ENCODE peak calls at places on chromosome 22, in five cellular contexts. R, U, X, D and Y are unnamed samples. For H3K4me1, the result is how much of the 10 kb centered on the place peaks cover.

GRCh38 chr22:31350410-31350863 is 4.3 kb upstream of the PATZ1 start:
- DNase-seq in R (no peak), U (no peak), X (no peak), D (no peak), Y (peak)

GRCh38 chr22:40101417-40102101 is 76.2 kb upstream of the TNRC6B start:
- DNase-seq in R (no peak), U (no peak), X (no peak), D (no peak), Y (no peak)

GRCh38 chr22:25161017-25161915 is 38.4 kb upstream of the CRYBB3 start:
- DNase-seq in R (no peak), U (no peak), X (no peak), D (no peak), Y (no peak)

GRCh38 chr22:33513388-33514336 is 406.6 kb downstream of the LARGE1 start:
- DNase-seq in R (no peak), U (no peak), X (no peak), D (no peak), Y (peak)

GRCh38 chr22:39348909-39349505 is 784 bp upstream of the SYNGR1 start:
- DNase-seq in R (no peak), U (no peak), X (no peak), D (no peak), Y (no peak)

GRCh38 chr22:33986167-33986771 is 66.0 kb upstream of the LARGE1 start:
- DNase-seq in R (no peak), U (no peak), X (no peak), D (no peak), Y (no peak)

GRCh38 chr22:32005453-32005852 is 37.6 kb upstream of the SLC5A1 start:
- DNase-seq in R (no peak), U (no peak), X (no peak), D (no peak), Y (peak)

GRCh38 chr22:32042924-32043323 is at the start of gene SLC5A1:
- DNase-seq in R (peak), U (no peak), X (no peak), D (no peak), Y (peak)

GRCh38 chr22:50544746-50545253 is 899 bp upstream of the KLHDC7B start:
- DNase-seq in R (peak), U (no peak), X (peak), D (no peak), Y (no peak)

GRCh38 chr22:27065259-27065658 is 407.9 kb downstream of the MIAT start:
- DNase-seq in R (no peak), U (no peak), X (no peak), D (no peak), Y (no peak)

GRCh38 chr22:20522134-20522827 is 14.9 kb downstream of the MED15 start:
- DNase-seq in R (no peak), U (no peak), X (no peak), D (no peak), Y (no peak)
- H3K4me1 ChIP-seq in R (under half), U (under half), X (half or more), D (half or more), Y (under half)

DNA sequence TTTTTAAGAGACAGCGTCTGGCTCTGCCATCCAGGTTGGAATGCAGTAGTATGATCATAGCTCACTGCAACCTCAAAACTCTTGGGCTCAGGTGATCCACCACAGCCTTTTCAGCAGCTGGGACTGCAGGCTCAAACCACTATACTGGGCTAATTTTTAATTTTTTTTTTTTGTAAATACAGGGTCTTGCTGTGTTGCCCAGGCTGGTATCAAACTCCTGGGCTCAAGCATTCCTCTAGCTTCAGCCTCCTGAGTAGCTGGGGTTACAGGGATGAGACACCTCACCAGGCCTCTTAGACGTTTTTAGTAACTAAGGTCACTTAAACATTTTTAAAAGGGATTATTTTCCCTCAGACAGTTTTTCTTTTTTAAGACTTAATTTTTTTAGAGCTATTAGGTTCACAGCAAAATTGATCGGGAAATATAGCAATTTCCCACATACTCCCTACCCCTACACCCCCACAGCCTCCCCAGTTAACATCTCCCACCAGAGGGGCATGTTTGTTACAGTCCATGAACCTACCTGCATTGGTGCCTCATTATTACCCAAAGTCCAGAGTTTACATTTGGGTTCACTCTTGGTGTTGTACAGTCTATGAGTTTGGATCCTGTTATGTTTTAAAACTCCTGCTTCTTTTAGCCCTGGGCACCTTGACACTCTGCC is 3.9 kb downstream of the BCR start:
- DNase-seq in R (no peak), U (no peak), X (no peak), D (no peak), Y (no peak)
- H3K4me1 ChIP-seq in R (under half), U (under half), X (half or more), D (half or more), Y (under half)

GRCh38 chr22:49087163-49087562 is 740.5 kb downstream of the BRD1 start:
- DNase-seq in R (no peak), U (no peak), X (no peak), D (no peak), Y (no peak)
- H3K4me1 ChIP-seq in R (under half), U (under half), X (under half), D (under half), Y (under half)

GRCh38 chr22:37929390-37929789 is 23.3 kb downstream of the MICALL1 start:
- DNase-seq in R (no peak), U (no peak), X (no peak), D (no peak), Y (no peak)
- H3K4me1 ChIP-seq in R (under half), U (under half), X (under half), D (under half), Y (under half)

GRCh38 chr22:29269731-29270474 is 1.8 kb downstream of the EWSR1 start:
- DNase-seq in R (no peak), U (no peak), X (peak), D (no peak), Y (peak)

GRCh38 chr22:29275819-29276565 is 7.9 kb downstream of the EWSR1 start:
- DNase-seq in R (no peak), U (no peak), X (no peak), D (no peak), Y (peak)

GRCh38 chr22:29270475-29271271 is 2.6 kb downstream of the EWSR1 start:
- DNase-seq in R (no peak), U (no peak), X (no peak), D (no peak), Y (peak)

GRCh38 chr22:29275167-29275566 is 7.1 kb downstream of the EWSR1 start:
- DNase-seq in R (no peak), U (no peak), X (no peak), D (no peak), Y (no peak)

DNA sequence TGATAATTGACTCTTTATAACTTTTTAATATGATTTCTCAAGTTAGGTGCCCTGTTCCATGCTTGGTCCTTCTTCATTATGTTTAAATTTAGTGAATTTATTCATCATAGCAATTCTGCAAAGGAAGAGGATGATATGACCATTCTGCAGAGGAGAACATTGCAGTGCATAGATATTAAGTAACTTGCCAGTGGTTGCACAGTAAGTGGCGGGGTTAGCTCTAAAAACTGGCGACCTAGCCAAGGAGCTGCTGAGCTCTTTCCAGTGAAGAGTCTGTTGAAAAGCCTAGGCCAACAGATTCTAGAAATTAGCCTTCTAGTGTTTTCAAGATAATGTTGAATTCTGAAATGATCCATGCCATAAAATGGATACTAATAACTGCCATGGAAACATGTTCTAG is 4.6 kb downstream of the EWSR1 start:
- DNase-seq in R (no peak), U (no peak), X (no peak), D (no peak), Y (no peak)
- H3K4me1 ChIP-seq in R (under half), U (half or more), X (half or more), D (half or more), Y (under half)